ENCODE peak calls at places on chromosomes 12 and 14, in ten cellular contexts. M is heart left ventricle, C is A549, Z is IMR-90, S is transverse colon, E is testis, W is tibial nerve, F is esophagus squamous epithelium, T is K562, B is body of pancreas. L is an unnamed sample.

GRCh38 chr14:36605506-36605857 is 23.1 kb upstream of the NKX2-8 start:
- DNase-seq in M (no peak), C (no peak), W (no peak), Z (no peak), F (no peak), T (no peak), S (no peak), E (no peak), B (no peak), L (no peak)

GRCh38 chr14:91154851-91155625 is 41.2 kb downstream of the DGLUCY start:
- DNase-seq in F (no peak), E (peak; percentile 63), T (no peak), C (peak; percentile 30), B (peak; percentile 78), M (peak; percentile 46), W (peak; percentile 25), Z (peak; percentile 72), S (peak; percentile 92), L (no peak)

GRCh38 chr14:101476258-101476930 is 84.9 kb upstream of the DIO3 start:
- DNase-seq in T (no peak), E (peak; percentile 10), B (peak; percentile 76), C (no peak), S (peak; percentile 51), W (no peak), F (no peak), Z (no peak), M (no peak), L (peak; percentile 69)

GRCh38 chr12:14883663-14884062 is 2.0 kb downstream of the MGP start:
- DNase-seq in E (no peak), B (no peak), W (no peak), T (no peak), F (no peak), C (no peak), M (no peak), Z (no peak), S (no peak), L (no peak)

GRCh38 chr14:66009104-66009503 is 477.1 kb upstream of the CCDC196 start:
- DNase-seq in F (no peak), E (no peak), W (no peak), M (no peak), Z (peak; percentile 12), B (no peak), S (no peak), T (no peak), C (peak; percentile 48), L (no peak)

GRCh38 chr12:96587691-96588090 is 98.3 kb downstream of the CFAP54 start:
- DNase-seq in B (no peak), S (no peak), W (no peak), C (no peak), T (no peak), Z (peak; percentile 22), F (no peak), M (no peak), E (no peak), L (no peak)

GRCh38 chr14:41662780-41663477 is 56.3 kb downstream of the LRFN5 start:
- DNase-seq in T (no peak), F (no peak), W (no peak), Z (no peak), S (no peak), E (no peak), B (no peak), M (no peak), C (no peak), L (no peak)

GRCh38 chr12:122356192-122356635 is 66.3 kb downstream of the CLIP1 start:
- DNase-seq in C (peak; percentile 77), E (peak; percentile 78), B (no peak), Z (peak; percentile 78), W (peak; percentile 68), F (no peak), S (peak; percentile 51), M (peak; percentile 26), T (peak; percentile 51), L (no peak)

GRCh38 chr12:100368066-100368465 is 11.2 kb downstream of the SLC17A8 start:
- DNase-seq in B (no peak), S (no peak), W (no peak), T (no peak), F (no peak), C (no peak), E (no peak), M (no peak), Z (no peak), L (no peak)

GRCh38 chr14:90536092-90536491 is 139.3 kb downstream of the CALM1 start:
- DNase-seq in E (peak; percentile 91), B (no peak), F (no peak), M (peak; percentile 77), W (no peak), C (no peak), S (no peak), Z (no peak), T (no peak), L (no peak)

GRCh38 chr12:16198884-16199283 is 78.6 kb downstream of the SLC15A5 start:
- DNase-seq in F (no peak), M (no peak), B (no peak), S (no peak), E (no peak), Z (no peak), W (no peak), C (no peak), T (no peak), L (no peak)

GRCh38 chr12:131159660-131160059 is 206.0 kb downstream of the ADGRD1 start:
- DNase-seq in W (no peak), Z (no peak), F (no peak), E (no peak), M (no peak), C (peak; percentile 44), B (no peak), T (no peak), S (no peak), L (no peak)

GRCh38 chr14:65880507-65880906 is 468.0 kb downstream of the FUT8 start:
- DNase-seq in T (no peak), W (no peak), M (no peak), B (no peak), Z (no peak), E (no peak), S (no peak), C (no peak), F (no peak), L (no peak)

GRCh38 chr12:31759621-31760459 is 31.0 kb upstream of the AMN1 start:
- DNase-seq in T (no peak), M (no peak), W (no peak), E (no peak), B (peak; percentile 20), S (no peak), Z (no peak), C (no peak), F (no peak), L (no peak)

GRCh38 chr12:25789520-25789919 is 169.0 kb upstream of the RASSF8 start:
- DNase-seq in C (no peak), F (no peak), S (no peak), Z (peak; percentile 31), B (no peak), T (no peak), W (peak; percentile 47), M (peak; percentile 10), E (no peak), L (no peak)

GRCh38 chr12:55929306-55929791 is 1.6 kb upstream of the DGKA start:
- DNase-seq in T (no peak), M (no peak), C (no peak), F (no peak), B (no peak), E (no peak), S (peak; percentile 75), Z (no peak), W (no peak), L (peak; percentile 37)
- H3K27ac ChIP-seq in T (no peak overlapping the region), M (peak overlapping the region; percentile 20), C (peak overlapping the region; percentile 6), F (peak overlapping the region; percentile 100), B (no peak overlapping the region), E (peak overlapping the region; percentile 99), S (peak overlapping the region; percentile 99), Z (no peak overlapping the region), W (no peak overlapping the region), L (no peak overlapping the region)

DNA sequence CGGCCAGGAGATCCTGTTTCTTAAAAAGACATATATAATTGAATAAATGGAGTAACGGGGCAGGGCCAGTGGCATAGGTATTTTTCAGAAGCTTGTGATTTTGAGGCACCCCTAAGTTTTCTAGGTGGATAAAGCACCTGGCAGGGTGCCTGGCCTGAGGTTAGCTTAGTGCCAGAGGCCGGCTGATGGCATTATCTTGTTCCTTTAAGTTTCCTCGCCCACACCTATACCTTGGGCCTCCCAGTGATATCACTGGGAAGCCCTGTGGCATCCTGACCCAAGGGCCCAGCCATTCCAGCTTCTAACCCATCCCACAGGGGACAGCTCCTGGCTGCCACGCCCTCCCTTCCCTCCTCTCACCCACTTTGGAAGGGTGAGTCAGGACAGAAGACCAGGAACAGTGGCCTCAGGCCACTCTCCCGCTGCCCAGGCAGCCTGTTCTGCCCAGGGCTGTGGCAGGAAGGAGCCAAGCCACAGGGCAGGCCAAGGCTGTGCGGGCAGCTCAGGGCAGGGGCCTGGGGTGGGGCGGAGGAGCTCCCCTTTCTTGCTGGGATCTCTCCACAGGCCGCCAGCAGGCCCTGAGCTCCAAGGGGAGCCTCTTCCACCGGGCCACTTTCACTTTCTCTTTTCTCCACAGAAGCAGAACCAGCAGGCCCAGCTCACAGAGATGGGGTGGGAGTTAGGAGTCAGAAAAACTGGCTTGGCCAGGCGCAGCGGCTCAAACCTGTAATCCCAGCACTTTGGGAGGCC is 75.1 kb downstream of the IRF2BPL start:
- DNase-seq in B (peak; percentile 74), S (peak; percentile 71), E (peak; percentile 73), F (no peak), M (peak; percentile 77), Z (peak; percentile 68), T (no peak), C (peak; percentile 87), W (peak; percentile 49), L (peak; percentile 73)
- TF ChIP-seq POLR2A in B (peak; percentile 38), S (peak; percentile 47), E (no peak), F (no peak), M (peak; percentile 49), Z (no peak), T (no peak), C (peak; percentile 62), W (no peak), L (peak; percentile 61)

DNA sequence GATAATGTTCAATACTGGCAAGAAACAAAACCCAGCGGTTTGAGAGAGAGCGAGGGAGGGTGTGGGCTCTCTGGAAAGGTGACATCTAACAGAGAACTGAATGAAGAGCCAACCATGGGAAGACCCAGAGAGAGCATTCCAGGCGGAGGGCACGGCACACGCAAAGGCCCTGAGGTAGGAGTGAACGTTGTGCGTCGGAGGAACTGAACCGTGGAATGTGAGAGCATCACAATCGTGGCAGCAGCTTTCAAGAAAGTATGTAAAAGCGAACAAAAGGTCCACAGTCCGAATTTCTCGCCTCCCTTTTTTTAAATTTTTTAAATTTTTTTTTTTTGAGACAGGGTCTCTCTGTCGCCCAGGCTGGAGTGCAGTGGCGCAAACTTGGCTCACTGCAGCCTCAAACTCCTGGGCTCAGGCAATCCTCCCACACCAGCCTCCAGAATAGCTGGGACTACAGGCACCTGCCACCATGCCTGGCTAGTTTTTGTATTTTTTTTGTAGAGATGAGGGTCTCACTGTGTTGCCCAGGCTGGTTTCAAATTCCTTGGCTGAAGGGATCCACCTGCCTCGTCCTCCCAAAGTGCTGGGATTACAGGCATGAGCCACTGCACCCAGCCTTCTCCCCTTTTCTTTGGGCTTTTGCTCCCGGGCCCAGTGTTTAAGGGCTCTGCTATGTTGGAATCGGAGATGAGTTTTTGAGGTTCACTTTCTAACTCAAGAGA is 15.3 kb upstream of the SCARB1 start:
- DNase-seq in C (no peak), F (no peak), S (no peak), B (no peak), W (no peak), E (no peak), Z (no peak), T (no peak), M (no peak), L (no peak)
- H3K4me1 ChIP-seq in C (peaks cover 23% of the 10 kb centered on the region), F (no peaks in the 10 kb centered on the region), S (peaks cover 14% of the 10 kb centered on the region), B (no peaks in the 10 kb centered on the region), W (no peaks in the 10 kb centered on the region), E (no peaks in the 10 kb centered on the region), Z (peaks cover 6% of the 10 kb centered on the region), T (peaks cover 29% of the 10 kb centered on the region), M (no peaks in the 10 kb centered on the region), L (peaks cover 14% of the 10 kb centered on the region)

GRCh38 chr14:50668852-50669194 is 717 bp upstream of the SAV1 start:
- DNase-seq in W (no peak), E (no peak), T (no peak), F (no peak), B (no peak), Z (no peak), M (no peak), S (no peak), C (no peak), L (no peak)
- H3K27ac ChIP-seq in W (peak overlapping the region; percentile 90), E (peak overlapping the region; percentile 98), T (peak overlapping the region; percentile 83), F (peak overlapping the region; percentile 94), B (peak overlapping the region; percentile 89), Z (no peak overlapping the region), M (peak overlapping the region; percentile 96), S (peak overlapping the region; percentile 97), C (peak overlapping the region; percentile 96), L (peak overlapping the region; percentile 88)